ENCODE peak calls at places on chromosome 2, in ten cellular contexts. E is retina; D is fibroblast of lung; V is aorta; A is LoVo; Y is stimulated activated CD4-positive, alpha-beta T cell treated with anti-CD3 and anti-CD28 coated beads, Interleukin-15, amount 100 ng/mL, for 24 hours; I is AG04450; G is T-helper 17 cell; Z is GOT3; O is substantia nigra. C is an unnamed sample.

GRCh38 chr2:481388-481787 is 193.5 kb upstream of the ALKAL2 start:
- DNase-seq in E (no peak), D (no peak), V (no peak), A (no peak), Y (no peak), I (no peak), G (no peak), Z (no peak), O (no peak), C (no peak)

GRCh38 chr2:202104286-202104870 is 31.3 kb downstream of the KIAA2012 start:
- DNase-seq in E (no peak), D (peak), V (peak), A (peak), Y (peak), I (no peak), G (no peak), Z (no peak), O (no peak), C (no peak)

GRCh38 chr2:88350641-88351601 is 101.6 kb downstream of the FOXI3 start:
- DNase-seq in E (peak), D (no peak), V (peak), A (peak), Y (peak), I (no peak), G (peak), Z (no peak), O (no peak), C (peak)

GRCh38 chr2:160140001-160140400 is 60.1 kb downstream of the ITGB6 start:
- DNase-seq in E (no peak), D (no peak), V (no peak), A (peak), Y (no peak), I (no peak), G (no peak), Z (no peak), O (no peak), C (no peak)

GRCh38 chr2:31234690-31235503 is 945 bp downstream of the EHD3 start:
- DNase-seq in E (no peak), D (no peak), V (no peak), A (no peak), Y (no peak), I (no peak), G (no peak), Z (no peak), O (no peak), C (no peak)

GRCh38 chr2:2887772-2888387 is 489.7 kb downstream of the EIPR1 start:
- DNase-seq in E (no peak), D (no peak), V (no peak), A (no peak), Y (no peak), I (no peak), G (no peak), Z (no peak), O (no peak), C (no peak)

GRCh38 chr2:28407976-28408690 is 15.5 kb downstream of the FOSL2 start:
- DNase-seq in E (no peak), D (no peak), V (no peak), A (no peak), Y (no peak), I (no peak), G (no peak), Z (no peak), O (no peak), C (no peak)

GRCh38 chr2:212451786-212452200 is 86.8 kb downstream of the ERBB4 start:
- DNase-seq in E (peak), D (peak), V (no peak), A (no peak), Y (no peak), I (no peak), G (no peak), Z (no peak), O (no peak), C (no peak)

GRCh38 chr2:9002313-9002636 is 1.2 kb downstream of the MBOAT2 start:
- DNase-seq in E (no peak), D (no peak), V (no peak), A (no peak), Y (no peak), I (no peak), G (no peak), Z (no peak), O (no peak), C (no peak)

C was measured in T-helper 2 cell.